ENCODE peak calls at places on chromosomes 13 and 19, in ten cellular contexts. One of them, this sample, is unnamed.

GRCh38 chr13:98222081-98222554 is 45.0 kb upstream of the RNF113B start:
- DNase-seq in RPMI8226: no peak
- DNase-seq in astrocyte of the spinal cord: peak; percentile 58
- DNase-seq in activated T-helper 9 cell treated with anti-CD3 and anti-CD28 coated beads, Interleukin-2, amount 50 U/mL, for 16 hours: no peak
- DNase-seq in BE2C: no peak
- DNase-seq in heart left ventricle: no peak
- DNase-seq in activated CD4-positive, alpha-beta T cell treated with anti-CD3 and anti-CD28 coated beads, Interleukin-2, amount 50 U/mL, for 4 hours: no peak
- DNase-seq in NCI-H2171 treated with DMSO at 0.1 percent for 48 hours: no peak
- DNase-seq in foreskin fibroblast: peak; percentile 51
- DNase-seq in stromal cell of bone marrow: no peak
- DNase-seq in this sample: no peak

GRCh38 chr13:91609353-91609752 is 210.9 kb downstream of the GPC5 start:
- DNase-seq in RPMI8226: no peak
- DNase-seq in astrocyte of the spinal cord: peak; percentile 6
- DNase-seq in activated T-helper 9 cell treated with anti-CD3 and anti-CD28 coated beads, Interleukin-2, amount 50 U/mL, for 16 hours: no peak
- DNase-seq in BE2C: peak; percentile 53
- DNase-seq in heart left ventricle: no peak
- DNase-seq in activated CD4-positive, alpha-beta T cell treated with anti-CD3 and anti-CD28 coated beads, Interleukin-2, amount 50 U/mL, for 4 hours: no peak
- DNase-seq in NCI-H2171 treated with DMSO at 0.1 percent for 48 hours: peak; percentile 93
- DNase-seq in foreskin fibroblast: no peak
- DNase-seq in stromal cell of bone marrow: peak; percentile 2
- DNase-seq in this sample: no peak

GRCh38 chr13:48942131-48942530 is 33.6 kb upstream of the FNDC3A start:
- DNase-seq in RPMI8226: no peak
- DNase-seq in astrocyte of the spinal cord: peak; percentile 65
- DNase-seq in activated T-helper 9 cell treated with anti-CD3 and anti-CD28 coated beads, Interleukin-2, amount 50 U/mL, for 16 hours: no peak
- DNase-seq in BE2C: no peak
- DNase-seq in heart left ventricle: no peak
- DNase-seq in activated CD4-positive, alpha-beta T cell treated with anti-CD3 and anti-CD28 coated beads, Interleukin-2, amount 50 U/mL, for 4 hours: no peak
- DNase-seq in NCI-H2171 treated with DMSO at 0.1 percent for 48 hours: no peak
- DNase-seq in foreskin fibroblast: peak; percentile 76
- DNase-seq in stromal cell of bone marrow: peak; percentile 19
- DNase-seq in this sample: no peak

GRCh38 chr19:41637484-41637883 is 10.6 kb upstream of the CEACAM4 start:
- DNase-seq in RPMI8226: peak; percentile 4
- DNase-seq in astrocyte of the spinal cord: no peak
- DNase-seq in activated T-helper 9 cell treated with anti-CD3 and anti-CD28 coated beads, Interleukin-2, amount 50 U/mL, for 16 hours: no peak
- DNase-seq in BE2C: no peak
- DNase-seq in heart left ventricle: no peak
- DNase-seq in activated CD4-positive, alpha-beta T cell treated with anti-CD3 and anti-CD28 coated beads, Interleukin-2, amount 50 U/mL, for 4 hours: no peak
- DNase-seq in NCI-H2171 treated with DMSO at 0.1 percent for 48 hours: no peak
- DNase-seq in foreskin fibroblast: no peak
- DNase-seq in stromal cell of bone marrow: no peak
- DNase-seq in this sample: no peak

GRCh38 chr13:66896933-66897332 is 333.2 kb downstream of the PCDH9 start:
- DNase-seq in RPMI8226: no peak
- DNase-seq in astrocyte of the spinal cord: no peak
- DNase-seq in activated T-helper 9 cell treated with anti-CD3 and anti-CD28 coated beads, Interleukin-2, amount 50 U/mL, for 16 hours: no peak
- DNase-seq in BE2C: no peak
- DNase-seq in heart left ventricle: no peak
- DNase-seq in activated CD4-positive, alpha-beta T cell treated with anti-CD3 and anti-CD28 coated beads, Interleukin-2, amount 50 U/mL, for 4 hours: no peak
- DNase-seq in NCI-H2171 treated with DMSO at 0.1 percent for 48 hours: no peak
- DNase-seq in foreskin fibroblast: no peak
- DNase-seq in stromal cell of bone marrow: no peak
- DNase-seq in this sample: no peak

GRCh38 chr13:30464496-30465351 is 1.0 kb downstream of the HMGB1 start:
- DNase-seq in RPMI8226: peak; percentile 63
- DNase-seq in astrocyte of the spinal cord: peak; percentile 84
- DNase-seq in activated T-helper 9 cell treated with anti-CD3 and anti-CD28 coated beads, Interleukin-2, amount 50 U/mL, for 16 hours: peak; percentile 71
- DNase-seq in BE2C: peak; percentile 85
- DNase-seq in heart left ventricle: peak; percentile 78
- DNase-seq in activated CD4-positive, alpha-beta T cell treated with anti-CD3 and anti-CD28 coated beads, Interleukin-2, amount 50 U/mL, for 4 hours: peak; percentile 78
- DNase-seq in NCI-H2171 treated with DMSO at 0.1 percent for 48 hours: peak; percentile 60
- DNase-seq in foreskin fibroblast: peak; percentile 89
- DNase-seq in stromal cell of bone marrow: peak; percentile 62
- DNase-seq in this sample: peak; percentile 86

GRCh38 chr13:36173923-36174322 is 40.4 kb downstream of the SOHLH2 start:
- DNase-seq in RPMI8226: no peak
- DNase-seq in astrocyte of the spinal cord: no peak
- DNase-seq in activated T-helper 9 cell treated with anti-CD3 and anti-CD28 coated beads, Interleukin-2, amount 50 U/mL, for 16 hours: no peak
- DNase-seq in BE2C: no peak
- DNase-seq in heart left ventricle: no peak
- DNase-seq in activated CD4-positive, alpha-beta T cell treated with anti-CD3 and anti-CD28 coated beads, Interleukin-2, amount 50 U/mL, for 4 hours: no peak
- DNase-seq in NCI-H2171 treated with DMSO at 0.1 percent for 48 hours: no peak
- DNase-seq in foreskin fibroblast: no peak
- DNase-seq in stromal cell of bone marrow: no peak
- DNase-seq in this sample: no peak

GRCh38 chr13:102642029-102642428 is 45.2 kb downstream of the TPP2 start:
- DNase-seq in RPMI8226: no peak
- DNase-seq in astrocyte of the spinal cord: no peak
- DNase-seq in activated T-helper 9 cell treated with anti-CD3 and anti-CD28 coated beads, Interleukin-2, amount 50 U/mL, for 16 hours: no peak
- DNase-seq in BE2C: no peak
- DNase-seq in heart left ventricle: no peak
- DNase-seq in activated CD4-positive, alpha-beta T cell treated with anti-CD3 and anti-CD28 coated beads, Interleukin-2, amount 50 U/mL, for 4 hours: no peak
- DNase-seq in NCI-H2171 treated with DMSO at 0.1 percent for 48 hours: peak; percentile 55
- DNase-seq in foreskin fibroblast: no peak
- DNase-seq in stromal cell of bone marrow: no peak
- DNase-seq in this sample: no peak

GRCh38 chr13:93180376-93180966 is 46.1 kb upstream of the GPC6 start:
- DNase-seq in RPMI8226: no peak
- DNase-seq in astrocyte of the spinal cord: peak; percentile 51
- DNase-seq in activated T-helper 9 cell treated with anti-CD3 and anti-CD28 coated beads, Interleukin-2, amount 50 U/mL, for 16 hours: no peak
- DNase-seq in BE2C: no peak
- DNase-seq in heart left ventricle: no peak
- DNase-seq in activated CD4-positive, alpha-beta T cell treated with anti-CD3 and anti-CD28 coated beads, Interleukin-2, amount 50 U/mL, for 4 hours: no peak
- DNase-seq in NCI-H2171 treated with DMSO at 0.1 percent for 48 hours: no peak
- DNase-seq in foreskin fibroblast: peak; percentile 2
- DNase-seq in stromal cell of bone marrow: no peak
- DNase-seq in this sample: no peak

GRCh38 chr19:911197-912033 is 1.6 kb downstream of the R3HDM4 start:
- DNase-seq in RPMI8226: no peak
- DNase-seq in astrocyte of the spinal cord: no peak
- DNase-seq in activated T-helper 9 cell treated with anti-CD3 and anti-CD28 coated beads, Interleukin-2, amount 50 U/mL, for 16 hours: no peak
- DNase-seq in BE2C: no peak
- DNase-seq in heart left ventricle: no peak
- DNase-seq in activated CD4-positive, alpha-beta T cell treated with anti-CD3 and anti-CD28 coated beads, Interleukin-2, amount 50 U/mL, for 4 hours: no peak
- DNase-seq in NCI-H2171 treated with DMSO at 0.1 percent for 48 hours: no peak
- DNase-seq in foreskin fibroblast: no peak
- DNase-seq in stromal cell of bone marrow: no peak
- DNase-seq in this sample: no peak

GRCh38 chr19:16040642-16041041 is 35.7 kb upstream of the TPM4 start:
- DNase-seq in RPMI8226: peak; percentile 35
- DNase-seq in astrocyte of the spinal cord: no peak
- DNase-seq in activated T-helper 9 cell treated with anti-CD3 and anti-CD28 coated beads, Interleukin-2, amount 50 U/mL, for 16 hours: no peak
- DNase-seq in BE2C: no peak
- DNase-seq in heart left ventricle: no peak
- DNase-seq in activated CD4-positive, alpha-beta T cell treated with anti-CD3 and anti-CD28 coated beads, Interleukin-2, amount 50 U/mL, for 4 hours: no peak
- DNase-seq in NCI-H2171 treated with DMSO at 0.1 percent for 48 hours: no peak
- DNase-seq in foreskin fibroblast: peak; percentile 35
- DNase-seq in stromal cell of bone marrow: peak; percentile 25
- DNase-seq in this sample: peak; percentile 65

GRCh38 chr19:56477429-56478338 is 539 bp upstream of the ZNF667 start:
- DNase-seq in RPMI8226: peak; percentile 91
- DNase-seq in astrocyte of the spinal cord: peak; percentile 94
- DNase-seq in activated T-helper 9 cell treated with anti-CD3 and anti-CD28 coated beads, Interleukin-2, amount 50 U/mL, for 16 hours: no peak
- DNase-seq in BE2C: peak; percentile 95
- DNase-seq in heart left ventricle: peak; percentile 97
- DNase-seq in activated CD4-positive, alpha-beta T cell treated with anti-CD3 and anti-CD28 coated beads, Interleukin-2, amount 50 U/mL, for 4 hours: peak; percentile 26
- DNase-seq in NCI-H2171 treated with DMSO at 0.1 percent for 48 hours: peak; percentile 89
- DNase-seq in foreskin fibroblast: peak; percentile 98
- DNase-seq in stromal cell of bone marrow: peak; percentile 88
- DNase-seq in this sample: peak; percentile 96

GRCh38 chr13:94169783-94170513 is 309.5 kb downstream of the DCT start:
- DNase-seq in RPMI8226: no peak
- DNase-seq in astrocyte of the spinal cord: peak; percentile 47
- DNase-seq in activated T-helper 9 cell treated with anti-CD3 and anti-CD28 coated beads, Interleukin-2, amount 50 U/mL, for 16 hours: no peak
- DNase-seq in BE2C: peak; percentile 8
- DNase-seq in heart left ventricle: peak; percentile 30
- DNase-seq in activated CD4-positive, alpha-beta T cell treated with anti-CD3 and anti-CD28 coated beads, Interleukin-2, amount 50 U/mL, for 4 hours: no peak
- DNase-seq in NCI-H2171 treated with DMSO at 0.1 percent for 48 hours: no peak
- DNase-seq in foreskin fibroblast: peak; percentile 3
- DNase-seq in stromal cell of bone marrow: peak; percentile 59
- DNase-seq in this sample: no peak

GRCh38 chr19:3146677-3147100 is 10.9 kb downstream of the GNA15 start:
- DNase-seq in RPMI8226: peak; percentile 51
- DNase-seq in astrocyte of the spinal cord: no peak
- DNase-seq in activated T-helper 9 cell treated with anti-CD3 and anti-CD28 coated beads, Interleukin-2, amount 50 U/mL, for 16 hours: peak; percentile 67
- DNase-seq in BE2C: peak; percentile 51
- DNase-seq in heart left ventricle: no peak
- DNase-seq in activated CD4-positive, alpha-beta T cell treated with anti-CD3 and anti-CD28 coated beads, Interleukin-2, amount 50 U/mL, for 4 hours: peak; percentile 68
- DNase-seq in NCI-H2171 treated with DMSO at 0.1 percent for 48 hours: no peak
- DNase-seq in foreskin fibroblast: no peak
- DNase-seq in stromal cell of bone marrow: no peak
- DNase-seq in this sample: no peak

GRCh38 chr19:3697094-3697493 is 3.2 kb downstream of the PIP5K1C start:
- DNase-seq in RPMI8226: no peak
- DNase-seq in astrocyte of the spinal cord: no peak
- DNase-seq in activated T-helper 9 cell treated with anti-CD3 and anti-CD28 coated beads, Interleukin-2, amount 50 U/mL, for 16 hours: no peak
- DNase-seq in BE2C: no peak
- DNase-seq in heart left ventricle: no peak
- DNase-seq in activated CD4-positive, alpha-beta T cell treated with anti-CD3 and anti-CD28 coated beads, Interleukin-2, amount 50 U/mL, for 4 hours: no peak
- DNase-seq in NCI-H2171 treated with DMSO at 0.1 percent for 48 hours: no peak
- DNase-seq in foreskin fibroblast: no peak
- DNase-seq in stromal cell of bone marrow: no peak
- DNase-seq in this sample: no peak